ENCODE peak calls at places on chromosomes 5 and 9, in four cellular contexts. A is upper lobe of left lung, Z is A549, S is HepG2. F is an unnamed sample.

GRCh38 chr5:173884402-173885053 is 3.6 kb upstream of the CPEB4 start:
- DNase-seq in Z (no peak), S (no peak), A (no peak), F (peak)

GRCh38 chr9:108750656-108751175 is 105.1 kb downstream of the ACTL7B start:
- DNase-seq in Z (no peak), S (no peak), A (no peak), F (no peak)

GRCh38 chr9:33189331-33189731 is 22.2 kb upstream of the B4GALT1 start:
- DNase-seq in Z (no peak), S (no peak), A (no peak), F (no peak)

GRCh38 chr9:32906213-32906612 is 95.2 kb downstream of the APTX start:
- DNase-seq in A (no peak), S (no peak), Z (no peak), F (no peak)

GRCh38 chr9:89923961-89924504 is 319.2 kb downstream of the GADD45G start:
- DNase-seq in S (peak), A (no peak), Z (no peak), F (no peak)

GRCh38 chr9:21993007-21993406 is 1.2 kb downstream of the CDKN2A start:
- DNase-seq in A (no peak), S (no peak), Z (no peak), F (no peak)

GRCh38 chr5:125137535-125137934 is 391.1 kb upstream of the ZNF608 start:
- DNase-seq in A (no peak), S (peak), Z (no peak), F (no peak)

GRCh38 chr5:14122089-14122488 is 21.1 kb upstream of the TRIO start:
- DNase-seq in Z (no peak), S (no peak), A (no peak), F (no peak)

GRCh38 chr5:149410071-149410470 is 31.0 kb upstream of the IL17B start:
- DNase-seq in Z (no peak), S (no peak), A (no peak), F (no peak)

GRCh38 chr5:180315762-180316212 is 23.9 kb upstream of the MAPK9 start:
- DNase-seq in S (peak), Z (peak), A (peak), F (peak)

GRCh38 chr5:172798422-172799215 is 27.6 kb upstream of the DUSP1 start:
- DNase-seq in A (no peak), Z (peak), S (no peak), F (peak)

GRCh38 chr5:171137768-171138540 is 171.1 kb upstream of the TLX3 start:
- DNase-seq in A (no peak), Z (no peak), S (no peak), F (no peak)

GRCh38 chr5:55450050-55450765 is 84.6 kb downstream of the PLPP1 start:
- DNase-seq in S (no peak), A (no peak), Z (no peak), F (no peak)

GRCh38 chr5:109983135-109983534 is 293.4 kb downstream of the MAN2A1 start:
- DNase-seq in Z (no peak), S (no peak), A (no peak), F (no peak)

GRCh38 chr9:1979815-1980367 is 35.3 kb upstream of the SMARCA2 start:
- DNase-seq in S (no peak), Z (no peak), A (peak), F (no peak)

GRCh38 chr5:156947933-156948332 is 15.1 kb downstream of the TIMD4 start:
- DNase-seq in A (no peak), S (no peak), Z (no peak), F (no peak)

GRCh38 chr5:117488976-117489500 is 914.4 kb upstream of the SEMA6A start:
- DNase-seq in Z (no peak), A (no peak), S (no peak), F (no peak)

DNA sequence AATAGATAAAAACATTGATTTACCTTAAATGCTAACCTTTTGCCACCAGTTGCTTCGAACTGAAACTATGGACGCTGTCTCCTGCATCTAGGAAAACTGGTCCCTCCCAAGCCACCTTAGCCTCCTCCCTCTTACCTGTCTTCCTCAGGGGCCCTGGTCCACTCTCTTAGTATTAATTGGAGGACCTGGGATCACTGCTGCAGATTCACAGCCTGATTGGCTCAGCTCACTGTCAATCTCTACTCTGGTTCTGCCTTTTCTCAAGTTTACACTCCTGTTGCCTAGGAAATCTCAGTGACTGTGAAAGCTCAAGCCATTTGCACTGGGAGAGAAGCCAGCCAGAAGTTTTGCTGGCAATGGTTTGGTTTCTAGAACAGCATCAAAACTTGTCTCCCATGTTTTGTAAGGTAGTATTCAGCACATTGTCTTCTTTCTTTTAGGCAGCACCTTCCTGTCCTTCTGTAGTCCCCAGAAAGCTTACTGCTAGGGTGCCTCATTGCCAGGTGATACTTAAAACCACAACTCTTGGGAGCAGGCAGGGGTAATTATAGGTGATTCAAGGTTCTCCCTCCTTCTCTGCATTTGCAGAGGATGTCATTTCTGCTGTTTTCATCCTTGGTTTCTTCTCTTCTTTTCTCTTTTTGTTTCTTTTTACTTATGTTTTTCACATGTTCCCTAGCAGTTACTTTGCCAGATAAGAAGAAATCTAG is at the start of gene CAPSL:
- DNase-seq in A (no peak), S (no peak), Z (no peak), F (peak)
- TF ChIP-seq EP300 in A (no peak), S (no peak), Z (no peak), F (no peak)

DNA sequence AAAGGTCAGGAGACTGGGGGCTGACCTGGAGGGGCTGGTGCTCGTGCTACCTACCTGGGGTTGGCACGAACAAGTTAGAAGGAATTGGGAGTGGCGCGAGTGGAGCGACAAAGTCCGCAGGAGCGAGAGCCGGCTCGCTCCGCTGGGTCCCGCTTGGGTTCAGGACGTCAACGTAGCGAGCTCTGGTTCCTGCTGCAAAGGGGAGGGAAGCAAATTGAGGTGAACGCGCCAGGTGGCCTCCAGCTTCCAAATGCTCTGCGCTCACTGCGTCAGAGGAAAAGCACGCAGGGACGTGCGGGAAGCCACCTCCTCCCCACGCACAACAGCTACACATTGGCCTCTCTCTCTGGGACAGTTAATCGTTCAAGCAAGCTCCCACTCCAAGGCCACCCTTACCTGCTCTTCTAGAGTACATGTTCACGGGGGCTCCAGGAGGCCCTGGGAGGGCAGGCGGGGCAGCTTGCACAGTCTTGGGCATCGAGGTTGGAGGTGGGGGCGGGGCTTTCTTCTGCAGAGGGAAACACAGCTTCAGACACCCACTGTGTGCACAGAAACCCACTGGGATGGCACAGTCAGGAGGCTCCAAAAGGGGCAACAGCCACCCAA is 7.6 kb upstream of the INPP5E start:
- DNase-seq in S (no peak), Z (no peak), A (peak), F (no peak)
- H3K27ac ChIP-seq in S (no peak), Z (no peak), A (no peak), F (no peak)

GRCh38 chr9:134135343-134136116 is at the start of gene WDR5:
- DNase-seq in Z (peak), A (peak), S (peak), F (peak)
- TF ChIP-seq POLR2A in Z (peak), A (peak), S (no peak), F (peak)

DNA sequence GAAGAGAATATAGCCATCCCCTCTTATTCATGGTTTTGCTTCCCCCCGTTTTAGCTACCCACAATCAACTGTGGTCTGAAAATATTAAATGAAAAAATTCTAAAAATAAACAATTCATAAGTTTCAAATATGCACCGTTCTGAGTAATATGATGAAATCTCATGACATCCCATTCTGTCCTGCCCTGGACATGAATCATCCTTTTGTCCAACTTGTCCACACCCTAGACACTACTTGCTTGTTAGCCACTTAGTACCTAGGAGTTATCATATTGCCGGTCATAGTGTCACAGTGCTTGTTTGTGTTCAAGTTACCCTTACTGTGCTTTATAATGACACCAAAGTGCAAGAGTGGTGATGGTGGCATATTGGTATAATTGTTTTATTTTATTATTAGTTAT is 113.5 kb downstream of the CAAP1 start:
- DNase-seq in A (no peak), Z (no peak), S (peak), F (no peak)
- TF ChIP-seq EP300 in A (no peak), Z (no peak), S (no peak), F (no peak)

F was measured in transverse colon.